ENCODE peak calls at places on chromosomes 1 and 21, in seven cellular contexts. R, T, U, A, Q, B and J are unnamed samples.
A peak's percentile ranks its signal among the peaks of the same experiment; 100 is the strongest.

GRCh38 chr1:19676438-19676922 is 11.8 kb downstream of the HTR6 start:
- DNase-seq in R (no peak), T (no peak), U (no peak), A (no peak), Q (no peak), B (peak; percentile 83), J (no peak)

GRCh38 chr1:83928396-83928795 is 70.5 kb downstream of the TTLL7 start:
- DNase-seq in R (no peak), T (no peak), U (no peak), A (no peak), Q (no peak), B (no peak), J (no peak)

GRCh38 chr1:162335126-162335525 is 41.5 kb downstream of the SPATA46 start:
- DNase-seq in R (no peak), T (no peak), U (no peak), A (peak; percentile 17), Q (no peak), B (no peak), J (no peak)

GRCh38 chr1:201445300-201445699 is 23.7 kb downstream of the PHLDA3 start:
- DNase-seq in R (no peak), T (no peak), U (no peak), A (no peak), Q (no peak), B (no peak), J (no peak)

GRCh38 chr1:216119600-216119999 is 303.6 kb downstream of the USH2A start:
- DNase-seq in R (no peak), T (peak; percentile 56), U (no peak), A (peak; percentile 56), Q (no peak), B (no peak), J (no peak)

GRCh38 chr1:230375795-230376194 is 50.3 kb downstream of the PGBD5 start:
- DNase-seq in R (no peak), T (peak; percentile 63), U (no peak), A (peak; percentile 81), Q (no peak), B (no peak), J (no peak)

GRCh38 chr1:31736675-31737074 is 27.5 kb downstream of the ADGRB2 start:
- DNase-seq in R (peak; percentile 35), T (no peak), U (no peak), A (no peak), Q (no peak), B (no peak), J (no peak)

GRCh38 chr1:32988665-32989064 is 24.1 kb upstream of the RNF19B start:
- DNase-seq in R (no peak), T (no peak), U (no peak), A (no peak), Q (no peak), B (no peak), J (no peak)

GRCh38 chr1:198967566-198967965 is 328.7 kb downstream of the PTPRC start:
- DNase-seq in R (no peak), T (peak; percentile 21), U (no peak), A (no peak), Q (no peak), B (no peak), J (no peak)

GRCh38 chr1:18999287-18999852 is 42.9 kb upstream of the IFFO2 start:
- DNase-seq in R (no peak), T (no peak), U (no peak), A (no peak), Q (no peak), B (no peak), J (no peak)

GRCh38 chr1:185787238-185787637 is 53.0 kb downstream of the HMCN1 start:
- DNase-seq in R (no peak), T (no peak), U (no peak), A (no peak), Q (no peak), B (no peak), J (no peak)

GRCh38 chr21:42414553-42414927 is 10.8 kb downstream of the UBASH3A start:
- DNase-seq in R (no peak), T (no peak), U (no peak), A (no peak), Q (no peak), B (no peak), J (no peak)

GRCh38 chr1:203223012-203223775 is 6.3 kb downstream of the CHIT1 start:
- DNase-seq in R (no peak), T (no peak), U (no peak), A (no peak), Q (no peak), B (no peak), J (no peak)

GRCh38 chr21:23152130-23152529 is 2153.9 kb downstream of the NCAM2 start:
- DNase-seq in R (no peak), T (peak; percentile 69), U (no peak), A (peak; percentile 42), Q (no peak), B (no peak), J (no peak)

GRCh38 chr1:43441894-43442632 is 11.7 kb downstream of the HYI start:
- DNase-seq in R (no peak), T (no peak), U (no peak), A (no peak), Q (peak; percentile 20), B (peak; percentile 21), J (no peak)

GRCh38 chr1:56425494-56425860 is 153.9 kb downstream of the PLPP3 start:
- DNase-seq in R (no peak), T (no peak), U (no peak), A (no peak), Q (no peak), B (no peak), J (no peak)

GRCh38 chr21:35016517-35017188 is 32.4 kb downstream of the RUNX1 start:
- DNase-seq in R (no peak), T (no peak), U (no peak), A (no peak), Q (no peak), B (no peak), J (no peak)

GRCh38 chr21:34190576-34191301 is 117.4 kb downstream of the MRPS6 start:
- DNase-seq in R (no peak), T (no peak), U (no peak), A (no peak), Q (no peak), B (no peak), J (no peak)

GRCh38 chr1:79929356-79929755 is 922.8 kb upstream of the ADGRL4 start:
- DNase-seq in R (no peak), T (no peak), U (no peak), A (no peak), Q (no peak), B (no peak), J (no peak)

GRCh38 chr1:235423214-235423652 is 56.0 kb downstream of the TBCE start:
- DNase-seq in R (no peak), T (no peak), U (peak; percentile 28), A (no peak), Q (no peak), B (no peak), J (no peak)